ENCODE peak calls at places on chromosomes 5 and 9, in nine cellular contexts. One of them, this sample, is unnamed.
A peak's percentile ranks its signal among the peaks of the same experiment; 100 is the strongest.

GRCh38 chr5:132421442-132421841 is 51.9 kb downstream of the SLC22A5 start:
- DNase-seq in spleen: no peak
- DNase-seq in thoracic aorta: no peak
- DNase-seq in lower lobe of right lung: no peak
- DNase-seq in hepatocyte: no peak
- DNase-seq in astrocyte: no peak
- DNase-seq in mesenchymal stem cell: no peak
- DNase-seq in SJSA1: no peak
- DNase-seq in CD4-positive, CD25-positive, alpha-beta regulatory T cell: no peak
- DNase-seq in this sample: no peak

GRCh38 chr9:137178201-137178938 is 6.5 kb upstream of the TMEM210 start:
- DNase-seq in spleen: no peak
- DNase-seq in thoracic aorta: no peak
- DNase-seq in lower lobe of right lung: no peak
- DNase-seq in hepatocyte: no peak
- DNase-seq in astrocyte: no peak
- DNase-seq in mesenchymal stem cell: no peak
- DNase-seq in SJSA1: no peak
- DNase-seq in CD4-positive, CD25-positive, alpha-beta regulatory T cell: no peak
- DNase-seq in this sample: no peak

GRCh38 chr5:172370648-172371248 is 83.6 kb downstream of the SH3PXD2B start:
- DNase-seq in spleen: no peak
- DNase-seq in thoracic aorta: no peak
- DNase-seq in lower lobe of right lung: no peak
- DNase-seq in hepatocyte: peak; percentile 42
- DNase-seq in astrocyte: peak; percentile 23
- DNase-seq in mesenchymal stem cell: peak; percentile 56
- DNase-seq in SJSA1: no peak
- DNase-seq in CD4-positive, CD25-positive, alpha-beta regulatory T cell: peak; percentile 57
- DNase-seq in this sample: no peak

GRCh38 chr5:78647838-78648358 is 674 bp downstream of the LHFPL2 start:
- DNase-seq in spleen: no peak
- DNase-seq in thoracic aorta: no peak
- DNase-seq in lower lobe of right lung: peak; percentile 65
- DNase-seq in hepatocyte: peak; percentile 78
- DNase-seq in astrocyte: peak; percentile 64
- DNase-seq in mesenchymal stem cell: peak; percentile 73
- DNase-seq in SJSA1: peak; percentile 67
- DNase-seq in CD4-positive, CD25-positive, alpha-beta regulatory T cell: no peak
- DNase-seq in this sample: peak; percentile 55

GRCh38 chr5:177154003-177154643 is 20.6 kb downstream of the NSD1 start:
- DNase-seq in spleen: no peak
- DNase-seq in thoracic aorta: no peak
- DNase-seq in lower lobe of right lung: no peak
- DNase-seq in hepatocyte: peak; percentile 51
- DNase-seq in astrocyte: no peak
- DNase-seq in mesenchymal stem cell: peak; percentile 53
- DNase-seq in SJSA1: no peak
- DNase-seq in CD4-positive, CD25-positive, alpha-beta regulatory T cell: no peak
- DNase-seq in this sample: no peak

GRCh38 chr9:129242971-129243561 is 65.0 kb upstream of the IER5L start:
- DNase-seq in spleen: peak; percentile 59
- DNase-seq in thoracic aorta: no peak
- DNase-seq in lower lobe of right lung: peak; percentile 36
- DNase-seq in hepatocyte: no peak
- DNase-seq in astrocyte: peak; percentile 34
- DNase-seq in mesenchymal stem cell: peak; percentile 34
- DNase-seq in SJSA1: no peak
- DNase-seq in CD4-positive, CD25-positive, alpha-beta regulatory T cell: no peak
- DNase-seq in this sample: peak; percentile 89

GRCh38 chr5:170169996-170170395 is 62.8 kb upstream of the C5orf58 start:
- DNase-seq in spleen: no peak
- DNase-seq in thoracic aorta: no peak
- DNase-seq in lower lobe of right lung: no peak
- DNase-seq in hepatocyte: no peak
- DNase-seq in astrocyte: no peak
- DNase-seq in mesenchymal stem cell: no peak
- DNase-seq in SJSA1: no peak
- DNase-seq in CD4-positive, CD25-positive, alpha-beta regulatory T cell: no peak
- DNase-seq in this sample: no peak

GRCh38 chr5:16552666-16553343 is 64.0 kb downstream of the RETREG1 start:
- DNase-seq in spleen: no peak
- DNase-seq in thoracic aorta: peak; percentile 17
- DNase-seq in lower lobe of right lung: peak; percentile 77
- DNase-seq in hepatocyte: peak; percentile 87
- DNase-seq in astrocyte: peak; percentile 50
- DNase-seq in mesenchymal stem cell: peak; percentile 63
- DNase-seq in SJSA1: peak; percentile 79
- DNase-seq in CD4-positive, CD25-positive, alpha-beta regulatory T cell: peak; percentile 53
- DNase-seq in this sample: peak; percentile 80

GRCh38 chr9:115146581-115147021 is 28.6 kb upstream of the TNC start:
- DNase-seq in spleen: no peak
- DNase-seq in thoracic aorta: no peak
- DNase-seq in lower lobe of right lung: no peak
- DNase-seq in hepatocyte: peak; percentile 46
- DNase-seq in astrocyte: peak; percentile 97
- DNase-seq in mesenchymal stem cell: peak; percentile 93
- DNase-seq in SJSA1: peak; percentile 46
- DNase-seq in CD4-positive, CD25-positive, alpha-beta regulatory T cell: no peak
- DNase-seq in this sample: no peak

GRCh38 chr5:154743812-154744211 is 11.4 kb upstream of the LARP1 start:
- DNase-seq in spleen: no peak
- DNase-seq in thoracic aorta: no peak
- DNase-seq in lower lobe of right lung: no peak
- DNase-seq in hepatocyte: no peak
- DNase-seq in astrocyte: no peak
- DNase-seq in mesenchymal stem cell: no peak
- DNase-seq in SJSA1: no peak
- DNase-seq in CD4-positive, CD25-positive, alpha-beta regulatory T cell: no peak
- DNase-seq in this sample: no peak

GRCh38 chr5:107580902-107581823 is 89.6 kb downstream of the EFNA5 start:
- DNase-seq in spleen: no peak
- DNase-seq in thoracic aorta: no peak
- DNase-seq in lower lobe of right lung: no peak
- DNase-seq in hepatocyte: no peak
- DNase-seq in astrocyte: no peak
- DNase-seq in mesenchymal stem cell: no peak
- DNase-seq in SJSA1: no peak
- DNase-seq in CD4-positive, CD25-positive, alpha-beta regulatory T cell: no peak
- DNase-seq in this sample: peak; percentile 36

GRCh38 chr5:126046996-126047395 is 376.2 kb upstream of the GRAMD2B start:
- DNase-seq in spleen: no peak
- DNase-seq in thoracic aorta: no peak
- DNase-seq in lower lobe of right lung: no peak
- DNase-seq in hepatocyte: no peak
- DNase-seq in astrocyte: no peak
- DNase-seq in mesenchymal stem cell: no peak
- DNase-seq in SJSA1: no peak
- DNase-seq in CD4-positive, CD25-positive, alpha-beta regulatory T cell: no peak
- DNase-seq in this sample: no peak

GRCh38 chr9:116152941-116153764 is 438 bp upstream of the PAPPA start:
- DNase-seq in spleen: no peak
- DNase-seq in thoracic aorta: no peak
- DNase-seq in lower lobe of right lung: no peak
- DNase-seq in hepatocyte: no peak
- DNase-seq in astrocyte: peak; percentile 52
- DNase-seq in mesenchymal stem cell: peak; percentile 92
- DNase-seq in SJSA1: no peak
- DNase-seq in CD4-positive, CD25-positive, alpha-beta regulatory T cell: no peak
- DNase-seq in this sample: peak; percentile 24

GRCh38 chr9:14480561-14480960 is 166.6 kb upstream of the NFIB start:
- DNase-seq in spleen: no peak
- DNase-seq in thoracic aorta: no peak
- DNase-seq in lower lobe of right lung: no peak
- DNase-seq in hepatocyte: no peak
- DNase-seq in astrocyte: no peak
- DNase-seq in mesenchymal stem cell: no peak
- DNase-seq in SJSA1: no peak
- DNase-seq in CD4-positive, CD25-positive, alpha-beta regulatory T cell: no peak
- DNase-seq in this sample: no peak

GRCh38 chr5:113084402-113085083 is 107.9 kb downstream of the DCP2 start:
- DNase-seq in spleen: no peak
- DNase-seq in thoracic aorta: no peak
- DNase-seq in lower lobe of right lung: no peak
- DNase-seq in hepatocyte: no peak
- DNase-seq in astrocyte: no peak
- DNase-seq in mesenchymal stem cell: peak; percentile 26
- DNase-seq in SJSA1: no peak
- DNase-seq in CD4-positive, CD25-positive, alpha-beta regulatory T cell: no peak
- DNase-seq in this sample: no peak

GRCh38 chr5:119273391-119273839 is 82.4 kb upstream of the TNFAIP8 start:
- DNase-seq in spleen: peak; percentile 85
- DNase-seq in thoracic aorta: no peak
- DNase-seq in lower lobe of right lung: peak; percentile 69
- DNase-seq in hepatocyte: no peak
- DNase-seq in astrocyte: no peak
- DNase-seq in mesenchymal stem cell: no peak
- DNase-seq in SJSA1: no peak
- DNase-seq in CD4-positive, CD25-positive, alpha-beta regulatory T cell: peak; percentile 57
- DNase-seq in this sample: no peak

GRCh38 chr5:72889324-72889723 is 66.5 kb upstream of the FCHO2 start:
- DNase-seq in spleen: no peak
- DNase-seq in thoracic aorta: no peak
- DNase-seq in lower lobe of right lung: no peak
- DNase-seq in hepatocyte: no peak
- DNase-seq in astrocyte: no peak
- DNase-seq in mesenchymal stem cell: no peak
- DNase-seq in SJSA1: no peak
- DNase-seq in CD4-positive, CD25-positive, alpha-beta regulatory T cell: no peak
- DNase-seq in this sample: no peak

GRCh38 chr5:168407222-168407621 is 79.0 kb upstream of the RARS1 start:
- DNase-seq in spleen: no peak
- DNase-seq in thoracic aorta: no peak
- DNase-seq in lower lobe of right lung: no peak
- DNase-seq in hepatocyte: no peak
- DNase-seq in astrocyte: peak; percentile 34
- DNase-seq in mesenchymal stem cell: no peak
- DNase-seq in SJSA1: no peak
- DNase-seq in CD4-positive, CD25-positive, alpha-beta regulatory T cell: no peak
- DNase-seq in this sample: no peak

GRCh38 chr5:11171236-11171635 is 410.2 kb upstream of the DAP start:
- DNase-seq in spleen: no peak
- DNase-seq in thoracic aorta: no peak
- DNase-seq in lower lobe of right lung: no peak
- DNase-seq in hepatocyte: no peak
- DNase-seq in astrocyte: no peak
- DNase-seq in mesenchymal stem cell: no peak
- DNase-seq in SJSA1: no peak
- DNase-seq in CD4-positive, CD25-positive, alpha-beta regulatory T cell: no peak
- DNase-seq in this sample: no peak
- H3K27ac ChIP-seq in spleen: no peak overlapping the region
- H3K27ac ChIP-seq in thoracic aorta: no peak overlapping the region
- H3K27ac ChIP-seq in lower lobe of right lung: no peak overlapping the region
- H3K27ac ChIP-seq in hepatocyte: no peak overlapping the region
- H3K27ac ChIP-seq in astrocyte: no peak overlapping the region
- H3K27ac ChIP-seq in mesenchymal stem cell: no peak overlapping the region
- H3K27ac ChIP-seq in SJSA1: no peak overlapping the region
- H3K27ac ChIP-seq in CD4-positive, CD25-positive, alpha-beta regulatory T cell: no peak overlapping the region
- H3K27ac ChIP-seq in this sample: no peak overlapping the region

GRCh38 chr5:59125961-59126360 is 543.1 kb downstream of the RAB3C start:
- DNase-seq in spleen: no peak
- DNase-seq in thoracic aorta: no peak
- DNase-seq in lower lobe of right lung: no peak
- DNase-seq in hepatocyte: no peak
- DNase-seq in astrocyte: no peak
- DNase-seq in mesenchymal stem cell: no peak
- DNase-seq in SJSA1: no peak
- DNase-seq in CD4-positive, CD25-positive, alpha-beta regulatory T cell: no peak
- DNase-seq in this sample: no peak
- H3K4me3 ChIP-seq in spleen: no peak overlapping the region
- H3K4me3 ChIP-seq in thoracic aorta: no peak overlapping the region
- H3K4me3 ChIP-seq in lower lobe of right lung: no peak overlapping the region
- H3K4me3 ChIP-seq in hepatocyte: no peak overlapping the region
- H3K4me3 ChIP-seq in astrocyte: no peak overlapping the region
- H3K4me3 ChIP-seq in mesenchymal stem cell: no peak overlapping the region
- H3K4me3 ChIP-seq in SJSA1: no peak overlapping the region
- H3K4me3 ChIP-seq in CD4-positive, CD25-positive, alpha-beta regulatory T cell: peak overlapping the region; percentile 70
- H3K4me3 ChIP-seq in this sample: no peak overlapping the region

GRCh38 chr9:93575706-93576295 is 583 bp upstream of the PHF2 start:
- DNase-seq in spleen: peak; percentile 89
- DNase-seq in thoracic aorta: no peak
- DNase-seq in lower lobe of right lung: peak; percentile 79
- DNase-seq in hepatocyte: peak; percentile 64
- DNase-seq in astrocyte: no peak
- DNase-seq in mesenchymal stem cell: peak; percentile 46
- DNase-seq in SJSA1: peak; percentile 43
- DNase-seq in CD4-positive, CD25-positive, alpha-beta regulatory T cell: peak; percentile 64
- DNase-seq in this sample: peak; percentile 61
- H3K4me1 ChIP-seq in spleen: peaks cover 32% of the 10 kb centered on the region
- H3K4me1 ChIP-seq in thoracic aorta: peaks cover 19% of the 10 kb centered on the region
- H3K4me1 ChIP-seq in lower lobe of right lung: peaks cover 49% of the 10 kb centered on the region
- H3K4me1 ChIP-seq in hepatocyte: peaks cover 34% of the 10 kb centered on the region
- H3K4me1 ChIP-seq in astrocyte: peaks cover 18% of the 10 kb centered on the region
- H3K4me1 ChIP-seq in mesenchymal stem cell: peaks cover 25% of the 10 kb centered on the region
- H3K4me1 ChIP-seq in SJSA1: peaks cover 21% of the 10 kb centered on the region
- H3K4me1 ChIP-seq in CD4-positive, CD25-positive, alpha-beta regulatory T cell: peaks cover 31% of the 10 kb centered on the region
- H3K4me1 ChIP-seq in this sample: no peaks in the 10 kb centered on the region

GRCh38 chr9:81825831-81826540 is 102.2 kb upstream of the SPATA31D4 start:
- DNase-seq in spleen: no peak
- DNase-seq in thoracic aorta: no peak
- DNase-seq in lower lobe of right lung: no peak
- DNase-seq in hepatocyte: no peak
- DNase-seq in astrocyte: peak; percentile 70
- DNase-seq in mesenchymal stem cell: no peak
- DNase-seq in SJSA1: peak; percentile 53
- DNase-seq in CD4-positive, CD25-positive, alpha-beta regulatory T cell: no peak
- DNase-seq in this sample: no peak
- H3K27ac ChIP-seq in spleen: no peak overlapping the region
- H3K27ac ChIP-seq in thoracic aorta: no peak overlapping the region
- H3K27ac ChIP-seq in lower lobe of right lung: no peak overlapping the region
- H3K27ac ChIP-seq in hepatocyte: no peak overlapping the region
- H3K27ac ChIP-seq in astrocyte: peak overlapping the region; percentile 0
- H3K27ac ChIP-seq in mesenchymal stem cell: no peak overlapping the region
- H3K27ac ChIP-seq in SJSA1: peak overlapping the region; percentile 79
- H3K27ac ChIP-seq in CD4-positive, CD25-positive, alpha-beta regulatory T cell: no peak overlapping the region
- H3K27ac ChIP-seq in this sample: no peak overlapping the region

DNA sequence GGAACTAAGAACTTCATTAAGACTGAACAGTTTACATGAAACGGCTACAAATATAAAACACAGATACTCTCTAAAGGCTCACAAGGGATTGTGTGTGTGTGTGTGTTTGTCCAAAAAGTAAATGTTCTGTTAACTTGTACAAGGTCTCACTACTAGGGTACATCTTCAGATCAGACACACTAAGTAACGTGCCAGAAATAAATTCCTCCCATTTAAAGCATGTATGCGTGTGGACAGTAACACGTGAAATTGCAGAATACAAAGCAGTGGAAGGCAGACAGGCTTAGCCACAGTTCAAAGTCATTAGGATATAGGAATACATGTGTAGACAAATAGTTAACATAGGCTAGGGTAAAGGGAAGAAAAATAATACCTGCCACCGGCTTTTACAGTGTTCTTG is 1.8 kb downstream of the BNC2 start:
- DNase-seq in spleen: no peak
- DNase-seq in thoracic aorta: no peak
- DNase-seq in lower lobe of right lung: no peak
- DNase-seq in hepatocyte: no peak
- DNase-seq in astrocyte: no peak
- DNase-seq in mesenchymal stem cell: peak; percentile 66
- DNase-seq in SJSA1: no peak
- DNase-seq in CD4-positive, CD25-positive, alpha-beta regulatory T cell: no peak
- DNase-seq in this sample: no peak
- H3K4me3 ChIP-seq in spleen: no peak overlapping the region
- H3K4me3 ChIP-seq in thoracic aorta: peak overlapping the region; percentile 98
- H3K4me3 ChIP-seq in lower lobe of right lung: peak overlapping the region; percentile 61
- H3K4me3 ChIP-seq in hepatocyte: peak overlapping the region; percentile 74
- H3K4me3 ChIP-seq in astrocyte: peak overlapping the region; percentile 75
- H3K4me3 ChIP-seq in mesenchymal stem cell: no peak overlapping the region
- H3K4me3 ChIP-seq in SJSA1: no peak overlapping the region
- H3K4me3 ChIP-seq in CD4-positive, CD25-positive, alpha-beta regulatory T cell: no peak overlapping the region
- H3K4me3 ChIP-seq in this sample: no peak overlapping the region

GRCh38 chr5:14183187-14183939 is 40.2 kb downstream of the TRIO start:
- DNase-seq in spleen: no peak
- DNase-seq in thoracic aorta: no peak
- DNase-seq in lower lobe of right lung: no peak
- DNase-seq in hepatocyte: no peak
- DNase-seq in astrocyte: no peak
- DNase-seq in mesenchymal stem cell: peak; percentile 50
- DNase-seq in SJSA1: no peak
- DNase-seq in CD4-positive, CD25-positive, alpha-beta regulatory T cell: no peak
- DNase-seq in this sample: peak; percentile 78
- H3K4me1 ChIP-seq in spleen: peaks cover 31% of the 10 kb centered on the region
- H3K4me1 ChIP-seq in thoracic aorta: peaks cover 74% of the 10 kb centered on the region
- H3K4me1 ChIP-seq in lower lobe of right lung: peaks cover 71% of the 10 kb centered on the region
- H3K4me1 ChIP-seq in hepatocyte: peaks cover 26% of the 10 kb centered on the region
- H3K4me1 ChIP-seq in astrocyte: peaks cover 93% of the 10 kb centered on the region
- H3K4me1 ChIP-seq in mesenchymal stem cell: peaks cover 39% of the 10 kb centered on the region
- H3K4me1 ChIP-seq in SJSA1: peaks cover 100% of the 10 kb centered on the region
- H3K4me1 ChIP-seq in CD4-positive, CD25-positive, alpha-beta regulatory T cell: no peaks in the 10 kb centered on the region
- H3K4me1 ChIP-seq in this sample: no peaks in the 10 kb centered on the region